ENCODE peak calls at places on chromosomes 1 and 21, in five cellular contexts. One of them, this sample, is unnamed.

GRCh38 chr1:238252033-238252802 is 361.5 kb upstream of the ZP4 start:
- DNase-seq in WERI-Rb-1: peak
- DNase-seq in ovary: peak
- DNase-seq in fibroblast of pulmonary artery: peak
- DNase-seq in PC-3: peak
- DNase-seq in this sample: peak

GRCh38 chr1:173478099-173478555 is 992 bp downstream of the PRDX6 start:
- DNase-seq in PC-3: peak
- DNase-seq in ovary: peak
- DNase-seq in fibroblast of pulmonary artery: peak
- DNase-seq in WERI-Rb-1: no peak
- DNase-seq in this sample: peak

GRCh38 chr1:115245227-115245626 is 92.8 kb downstream of the NGF start:
- DNase-seq in ovary: no peak
- DNase-seq in WERI-Rb-1: no peak
- DNase-seq in fibroblast of pulmonary artery: no peak
- DNase-seq in PC-3: no peak
- DNase-seq in this sample: no peak

GRCh38 chr1:150562384-150563339 is 13.5 kb downstream of the ADAMTSL4 start:
- DNase-seq in fibroblast of pulmonary artery: no peak
- DNase-seq in PC-3: peak
- DNase-seq in ovary: peak
- DNase-seq in WERI-Rb-1: no peak
- DNase-seq in this sample: peak

GRCh38 chr1:228454238-228454637 is 32.9 kb upstream of the RNF187 start:
- DNase-seq in ovary: no peak
- DNase-seq in WERI-Rb-1: no peak
- DNase-seq in fibroblast of pulmonary artery: no peak
- DNase-seq in PC-3: no peak
- DNase-seq in this sample: no peak

GRCh38 chr21:44511219-44511937 is 28.6 kb downstream of the KRTAP10-1 start:
- DNase-seq in PC-3: no peak
- DNase-seq in ovary: no peak
- DNase-seq in WERI-Rb-1: no peak
- DNase-seq in fibroblast of pulmonary artery: no peak
- DNase-seq in this sample: no peak

GRCh38 chr1:245263701-245264100 is 108.9 kb downstream of the KIF26B start:
- DNase-seq in PC-3: no peak
- DNase-seq in WERI-Rb-1: no peak
- DNase-seq in ovary: no peak
- DNase-seq in fibroblast of pulmonary artery: peak
- DNase-seq in this sample: no peak

GRCh38 chr1:117095237-117095636 is 26.3 kb downstream of the TRIM45 start:
- DNase-seq in fibroblast of pulmonary artery: no peak
- DNase-seq in PC-3: no peak
- DNase-seq in WERI-Rb-1: no peak
- DNase-seq in ovary: no peak
- DNase-seq in this sample: no peak

GRCh38 chr1:214187152-214187900 is 93.6 kb upstream of the SMYD2 start:
- DNase-seq in fibroblast of pulmonary artery: no peak
- DNase-seq in PC-3: no peak
- DNase-seq in WERI-Rb-1: peak
- DNase-seq in ovary: no peak
- DNase-seq in this sample: peak
- H3K4me3 ChIP-seq in fibroblast of pulmonary artery: peak
- H3K4me3 ChIP-seq in PC-3: no peak
- H3K4me3 ChIP-seq in WERI-Rb-1: peak
- H3K4me3 ChIP-seq in ovary: no peak
- H3K4me3 ChIP-seq in this sample: peak

GRCh38 chr1:220812308-220812707 is 25.6 kb downstream of the MTARC1 start:
- DNase-seq in ovary: no peak
- DNase-seq in PC-3: no peak
- DNase-seq in fibroblast of pulmonary artery: no peak
- DNase-seq in WERI-Rb-1: no peak
- DNase-seq in this sample: no peak

GRCh38 chr1:220813013-220813412 is 26.3 kb downstream of the MTARC1 start:
- DNase-seq in WERI-Rb-1: no peak
- DNase-seq in PC-3: no peak
- DNase-seq in ovary: no peak
- DNase-seq in fibroblast of pulmonary artery: no peak
- DNase-seq in this sample: peak

GRCh38 chr1:220818421-220819173 is 31.9 kb downstream of the MTARC1 start:
- DNase-seq in ovary: peak
- DNase-seq in WERI-Rb-1: no peak
- DNase-seq in fibroblast of pulmonary artery: peak
- DNase-seq in PC-3: no peak
- DNase-seq in this sample: peak

GRCh38 chr1:220817907-220818306 is 31.2 kb downstream of the MTARC1 start:
- DNase-seq in WERI-Rb-1: no peak
- DNase-seq in ovary: no peak
- DNase-seq in PC-3: no peak
- DNase-seq in fibroblast of pulmonary artery: no peak
- DNase-seq in this sample: no peak

GRCh38 chr1:220815409-220815808 is 28.7 kb downstream of the MTARC1 start:
- DNase-seq in PC-3: no peak
- DNase-seq in fibroblast of pulmonary artery: no peak
- DNase-seq in WERI-Rb-1: no peak
- DNase-seq in ovary: no peak
- DNase-seq in this sample: no peak
- TF ChIP-seq CTCF in PC-3: no peak
- TF ChIP-seq CTCF in fibroblast of pulmonary artery: no peak
- TF ChIP-seq CTCF in WERI-Rb-1: no peak
- TF ChIP-seq CTCF in ovary: no peak
- TF ChIP-seq CTCF in this sample: no peak

DNA sequence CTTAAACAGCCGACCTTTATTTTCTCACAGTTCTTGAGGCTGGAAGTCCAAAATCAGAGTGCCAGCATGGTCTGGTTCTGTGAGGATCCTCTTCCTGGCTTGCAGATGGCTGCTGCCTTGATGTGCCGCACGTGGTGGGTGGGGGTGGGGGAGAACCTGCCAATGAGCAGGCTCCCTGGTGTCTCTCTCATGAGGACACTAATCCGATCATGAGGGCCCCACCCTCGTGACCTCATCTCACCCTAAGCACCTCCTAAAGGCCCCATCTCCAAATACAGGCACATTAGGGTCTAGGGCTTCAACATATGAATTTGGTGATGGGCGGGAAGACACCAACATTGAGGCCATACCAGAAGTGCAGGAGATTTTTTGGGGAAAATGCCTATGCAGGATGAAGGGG is 37.8 kb downstream of the ACTN2 start:
- DNase-seq in WERI-Rb-1: no peak
- DNase-seq in ovary: no peak
- DNase-seq in fibroblast of pulmonary artery: no peak
- DNase-seq in PC-3: no peak
- DNase-seq in this sample: no peak
- H3K4me3 ChIP-seq in WERI-Rb-1: no peak
- H3K4me3 ChIP-seq in ovary: no peak
- H3K4me3 ChIP-seq in fibroblast of pulmonary artery: no peak
- H3K4me3 ChIP-seq in PC-3: no peak
- H3K4me3 ChIP-seq in this sample: no peak

DNA sequence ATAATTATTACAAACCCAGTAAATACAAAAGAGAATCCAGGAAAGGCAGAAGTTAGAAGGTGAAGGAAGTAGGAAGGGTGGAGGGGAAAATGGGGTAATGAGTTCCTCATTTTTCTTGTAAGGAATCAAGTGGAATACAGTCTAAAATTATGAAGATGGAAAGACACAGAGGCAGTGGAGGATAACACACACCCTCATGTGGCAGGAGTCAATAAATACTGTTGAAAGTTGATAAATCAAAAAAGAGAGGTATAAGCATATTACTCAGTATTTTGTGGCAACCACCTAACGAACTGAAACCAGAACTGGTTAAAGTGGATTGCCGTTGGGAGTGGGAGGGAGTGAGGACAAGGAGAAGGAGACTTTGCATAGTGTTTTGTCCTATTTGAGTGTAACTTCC is 78.6 kb upstream of the SLC44A3 start:
- DNase-seq in ovary: no peak
- DNase-seq in fibroblast of pulmonary artery: no peak
- DNase-seq in WERI-Rb-1: no peak
- DNase-seq in PC-3: no peak
- DNase-seq in this sample: no peak
- TF ChIP-seq CTCF in ovary: no peak
- TF ChIP-seq CTCF in fibroblast of pulmonary artery: no peak
- TF ChIP-seq CTCF in WERI-Rb-1: no peak
- TF ChIP-seq CTCF in PC-3: peak
- TF ChIP-seq CTCF in this sample: no peak

This sample was measured in endodermal cell.